ENCODE peak calls at places on chromosomes 2 and 18, in eight cellular contexts. M is stimulated activated CD4-positive, alpha-beta T cell treated with anti-CD3 and anti-CD28 coated beads, TNF-alpha, amount 100 ng/mL, for 48 hours; T is NCI-H774; Y is LoVo; P is germinal center; D is fibroblast of the conjunctiva; Z is T-cell; R is AG10803. H is an unnamed sample.

GRCh38 chr2:144526826-144527225 is 6.9 kb upstream of the ZEB2 start:
- DNase-seq in M (no peak), T (no peak), Y (no peak), P (no peak), D (no peak), Z (no peak), R (no peak), H (no peak)

GRCh38 chr18:63433349-63433866 is 11.1 kb upstream of the VPS4B start:
- DNase-seq in M (no peak), T (no peak), Y (no peak), P (no peak), D (peak), Z (no peak), R (peak), H (no peak)

GRCh38 chr2:86249843-86250402 is 50.7 kb downstream of the MRPL35 start:
- DNase-seq in M (no peak), T (no peak), Y (no peak), P (peak), D (peak), Z (no peak), R (no peak), H (no peak)

GRCh38 chr2:10036095-10036879 is 7.1 kb upstream of the KLF11 start:
- DNase-seq in M (peak), T (no peak), Y (no peak), P (peak), D (peak), Z (peak), R (peak), H (no peak)

GRCh38 chr2:147365577-147365976 is 479.3 kb upstream of the ACVR2A start:
- DNase-seq in M (no peak), T (no peak), Y (no peak), P (no peak), D (no peak), Z (no peak), R (no peak), H (no peak)

GRCh38 chr2:75289771-75290170 is 90.5 kb upstream of the TACR1 start:
- DNase-seq in M (no peak), T (no peak), Y (no peak), P (no peak), D (no peak), Z (no peak), R (peak), H (no peak)

GRCh38 chr2:8548065-8548870 is 133.6 kb upstream of the ID2 start:
- DNase-seq in M (no peak), T (no peak), Y (no peak), P (no peak), D (no peak), Z (no peak), R (no peak), H (peak)

GRCh38 chr2:181305151-181306123 is 151.7 kb upstream of the ITGA4 start:
- DNase-seq in M (peak), T (peak), Y (no peak), P (peak), D (no peak), Z (peak), R (peak), H (peak)

GRCh38 chr2:239315308-239315707 is 85.5 kb downstream of the HDAC4 start:
- DNase-seq in M (no peak), T (no peak), Y (no peak), P (no peak), D (no peak), Z (no peak), R (no peak), H (no peak)

GRCh38 chr18:58603365-58604067 is 25.4 kb downstream of the ALPK2 start:
- DNase-seq in M (no peak), T (no peak), Y (no peak), P (no peak), D (no peak), Z (no peak), R (no peak), H (no peak)

GRCh38 chr2:239268082-239268481 is 132.7 kb downstream of the HDAC4 start:
- DNase-seq in M (no peak), T (no peak), Y (peak), P (no peak), D (no peak), Z (no peak), R (no peak), H (no peak)

GRCh38 chr2:121386707-121387106 is 101.7 kb upstream of the TFCP2L1 start:
- DNase-seq in M (no peak), T (no peak), Y (no peak), P (no peak), D (no peak), Z (no peak), R (peak), H (no peak)

GRCh38 chr2:178912416-178913056 is 105.3 kb upstream of the TTN start:
- DNase-seq in M (no peak), T (no peak), Y (no peak), P (no peak), D (no peak), Z (no peak), R (peak), H (no peak)

GRCh38 chr18:23302852-23303527 is 150.1 kb upstream of the RIOK3 start:
- DNase-seq in M (no peak), T (no peak), Y (no peak), P (no peak), D (no peak), Z (no peak), R (peak), H (no peak)

GRCh38 chr2:26585100-26585499 is 56.1 kb downstream of the CIB4 start:
- DNase-seq in M (no peak), T (no peak), Y (no peak), P (no peak), D (no peak), Z (no peak), R (no peak), H (no peak)

GRCh38 chr2:72669121-72669520 is 156.7 kb downstream of the EXOC6B start:
- DNase-seq in M (no peak), T (no peak), Y (no peak), P (no peak), D (peak), Z (no peak), R (peak), H (no peak)

GRCh38 chr18:46402396-46402795 is 254.6 kb downstream of the LOXHD1 start:
- DNase-seq in M (no peak), T (no peak), Y (no peak), P (no peak), D (no peak), Z (no peak), R (no peak), H (no peak)

GRCh38 chr2:239774933-239775622 is 250.1 kb downstream of the NDUFA10 start:
- DNase-seq in M (no peak), T (no peak), Y (no peak), P (no peak), D (no peak), Z (no peak), R (no peak), H (no peak)

GRCh38 chr2:61816480-61817355 is 37.1 kb downstream of the FAM161A start:
- DNase-seq in M (no peak), T (no peak), Y (no peak), P (no peak), D (no peak), Z (no peak), R (no peak), H (no peak)

GRCh38 chr18:61738488-61738887 is 154.3 kb downstream of the RNF152 start:
- DNase-seq in M (no peak), T (no peak), Y (no peak), P (no peak), D (no peak), Z (no peak), R (peak), H (no peak)

GRCh38 chr2:9373047-9373446 is 50.3 kb downstream of the ITGB1BP1 start:
- DNase-seq in M (no peak), T (no peak), Y (no peak), P (peak), D (no peak), Z (no peak), R (no peak), H (peak)

H was measured in NCI-H2029.